ENCODE peak calls at places on chromosomes 6 and 20, in six cellular contexts. L is NCI-H524; M is dorsolateral prefrontal cortex; E is stimulated activated CD8-positive, alpha-beta memory T cell treated with anti-CD3 and anti-CD28 coated beads, Interleukin-4, amount 100 ng/mL, for 4 hours; C is Daoy; S is stomach. F is an unnamed sample.

GRCh38 chr20:43516251-43516824 is 8.8 kb downstream of the L3MBTL1 start:
- DNase-seq in L (no peak), M (no peak), E (no peak), C (no peak), S (no peak), F (no peak)

GRCh38 chr6:7424967-7425807 is 35.6 kb downstream of the RIOK1 start:
- DNase-seq in L (no peak), M (no peak), E (no peak), C (peak; percentile 40), S (no peak), F (no peak)

GRCh38 chr20:44746367-44747165 is 901 bp downstream of the KCNK15 start:
- DNase-seq in L (peak; percentile 84), M (no peak), E (no peak), C (peak; percentile 63), S (peak; percentile 35), F (peak; percentile 17)

GRCh38 chr6:124028117-124028516 is 224.5 kb downstream of the NKAIN2 start:
- DNase-seq in L (peak; percentile 24), M (no peak), E (no peak), C (no peak), S (no peak), F (no peak)

GRCh38 chr20:2197166-2197565 is 95.5 kb downstream of the STK35 start:
- DNase-seq in L (no peak), M (no peak), E (no peak), C (no peak), S (no peak), F (no peak)

GRCh38 chr6:20266851-20267608 is 54.8 kb upstream of the MBOAT1 start:
- DNase-seq in L (no peak), M (no peak), E (no peak), C (no peak), S (no peak), F (no peak)

GRCh38 chr6:143902827-143903226 is 38.6 kb downstream of the ZC2HC1B start:
- DNase-seq in L (no peak), M (no peak), E (no peak), C (no peak), S (no peak), F (no peak)

GRCh38 chr20:57217802-57218201 is 48.6 kb downstream of the BMP7 start:
- DNase-seq in L (no peak), M (no peak), E (no peak), C (no peak), S (no peak), F (no peak)

GRCh38 chr20:37627060-37627766 is 66.6 kb upstream of the CTNNBL1 start:
- DNase-seq in L (peak; percentile 77), M (no peak), E (no peak), C (peak; percentile 45), S (no peak), F (peak; percentile 67)

GRCh38 chr20:2509794-2510193 is 1.1 kb upstream of the ZNF343 start:
- DNase-seq in L (no peak), M (no peak), E (no peak), C (no peak), S (no peak), F (no peak)

GRCh38 chr6:168411130-168411529 is 29.9 kb upstream of the SMOC2 start:
- DNase-seq in L (no peak), M (no peak), E (no peak), C (peak; percentile 66), S (no peak), F (no peak)

F was measured in RPMI7951.